ENCODE peak calls at places on chromosomes 16 and 17, in eight cellular contexts. C is brain microvascular endothelial cell, G is IMR-90, E is tibial nerve, Q is PC-9, D is adrenal gland, M is heart right ventricle, A is A549. L is an unnamed sample.

GRCh38 chr17:39688475-39688835 is 598 bp upstream of the PGAP3 start:
- DNase-seq in C (no peak), G (peak), E (no peak), Q (no peak), D (no peak), M (no peak), A (no peak), L (no peak)

GRCh38 chr17:9648521-9649110 is 3.3 kb downstream of the USP43 start:
- DNase-seq in C (no peak), G (no peak), E (no peak), Q (no peak), D (no peak), M (no peak), A (peak), L (no peak)

GRCh38 chr17:2685696-2686095 is 25.9 kb downstream of the CLUH start:
- DNase-seq in C (no peak), G (no peak), E (no peak), Q (no peak), D (no peak), M (no peak), A (no peak), L (peak)

GRCh38 chr17:72715906-72716572 is 376.4 kb downstream of the SLC39A11 start:
- DNase-seq in C (peak), G (peak), E (peak), Q (peak), D (no peak), M (no peak), A (peak), L (no peak)

GRCh38 chr17:52120465-52120864 is 38.0 kb downstream of the CA10 start:
- DNase-seq in C (no peak), G (no peak), E (no peak), Q (no peak), D (no peak), M (no peak), A (no peak), L (no peak)

GRCh38 chr16:80656731-80657150 is 115.9 kb downstream of the DYNLRB2 start:
- DNase-seq in C (no peak), G (no peak), E (no peak), Q (no peak), D (no peak), M (no peak), A (no peak), L (no peak)

GRCh38 chr16:19907161-19907992 is 22.7 kb upstream of the GPRC5B start:
- DNase-seq in C (peak), G (peak), E (peak), Q (peak), D (peak), M (peak), A (peak), L (peak)

GRCh38 chr17:9666461-9667050 is 21.2 kb downstream of the USP43 start:
- DNase-seq in C (no peak), G (no peak), E (no peak), Q (peak), D (no peak), M (no peak), A (no peak), L (no peak)

GRCh38 chr17:52158450-52159042 is at the start of gene CA10:
- DNase-seq in C (no peak), G (no peak), E (no peak), Q (no peak), D (no peak), M (no peak), A (no peak), L (no peak)

GRCh38 chr17:74351552-74352210 is 10.0 kb downstream of the BTBD17 start:
- DNase-seq in C (no peak), G (no peak), E (no peak), Q (no peak), D (no peak), M (no peak), A (no peak), L (no peak)

GRCh38 chr17:39626171-39626670 is 531 bp upstream of the PPP1R1B start:
- DNase-seq in C (no peak), G (no peak), E (no peak), Q (no peak), D (no peak), M (no peak), A (no peak), L (no peak)

GRCh38 chr17:73278465-73279453 is 17.1 kb upstream of the CPSF4L start:
- DNase-seq in C (no peak), G (no peak), E (peak), Q (no peak), D (peak), M (peak), A (no peak), L (no peak)

GRCh38 chr17:4721203-4722135 is 9.8 kb upstream of the MED11 start:
- DNase-seq in C (peak), G (peak), E (no peak), Q (peak), D (peak), M (no peak), A (peak), L (peak)

GRCh38 chr16:4021070-4021779 is 95.0 kb downstream of the ADCY9 start:
- DNase-seq in C (no peak), G (no peak), E (no peak), Q (peak), D (no peak), M (no peak), A (no peak), L (peak)

GRCh38 chr17:45425125-45425983 is 7.3 kb downstream of the ARHGAP27 start:
- DNase-seq in C (peak), G (peak), E (no peak), Q (peak), D (peak), M (peak), A (peak), L (peak)

GRCh38 chr16:5056347-5056746 is 9.4 kb downstream of the C16orf89 start:
- DNase-seq in C (peak), G (no peak), E (no peak), Q (no peak), D (peak), M (no peak), A (no peak), L (peak)

GRCh38 chr16:12794486-12795399 is 8.9 kb downstream of the CPPED1 start:
- DNase-seq in C (no peak), G (no peak), E (no peak), Q (no peak), D (peak), M (peak), A (no peak), L (no peak)

GRCh38 chr16:15874745-15875314 is 13.6 kb downstream of the CEP20 start:
- DNase-seq in C (peak), G (peak), E (peak), Q (peak), D (peak), M (peak), A (peak), L (no peak)

GRCh38 chr17:3534881-3535252 is 22.7 kb downstream of the TRPV3 start:
- DNase-seq in C (no peak), G (peak), E (no peak), Q (no peak), D (peak), M (no peak), A (peak), L (no peak)

GRCh38 chr17:17780941-17781590 is 55.7 kb downstream of the SREBF1 start:
- DNase-seq in C (peak), G (peak), E (no peak), Q (peak), D (no peak), M (peak), A (no peak), L (no peak)

GRCh38 chr16:80968386-80969113 is 38.1 kb downstream of the CMC2 start:
- DNase-seq in C (peak), G (peak), E (no peak), Q (no peak), D (no peak), M (no peak), A (peak), L (no peak)

GRCh38 chr16:27720731-27721547 is 171.0 kb downstream of the KATNIP start:
- DNase-seq in C (no peak), G (no peak), E (peak), Q (no peak), D (no peak), M (peak), A (no peak), L (peak)

GRCh38 chr17:74775409-74776043 is 619 bp downstream of the NAT9 start:
- DNase-seq in C (no peak), G (no peak), E (no peak), Q (no peak), D (no peak), M (no peak), A (no peak), L (no peak)

GRCh38 chr16:66750279-66751134 is 902 bp downstream of the DYNC1LI2 start:
- DNase-seq in C (no peak), G (no peak), E (no peak), Q (no peak), D (no peak), M (no peak), A (no peak), L (no peak)

GRCh38 chr17:27545562-27546229 is 85.3 kb upstream of the LGALS9 start:
- DNase-seq in C (no peak), G (peak), E (no peak), Q (no peak), D (peak), M (no peak), A (no peak), L (no peak)

GRCh38 chr16:24141917-24142316 is 114.2 kb upstream of the CACNG3 start:
- DNase-seq in C (no peak), G (no peak), E (no peak), Q (no peak), D (no peak), M (no peak), A (no peak), L (no peak)

GRCh38 chr16:48524348-48525200 is 85.4 kb downstream of the N4BP1 start:
- DNase-seq in C (no peak), G (no peak), E (no peak), Q (no peak), D (no peak), M (no peak), A (no peak), L (no peak)

GRCh38 chr16:4534151-4534790 is 4.3 kb downstream of the CDIP1 start:
- DNase-seq in C (no peak), G (no peak), E (no peak), Q (no peak), D (no peak), M (no peak), A (no peak), L (no peak)

GRCh38 chr17:56373981-56374380 is 219.5 kb upstream of the NOG start:
- DNase-seq in C (no peak), G (no peak), E (no peak), Q (no peak), D (no peak), M (no peak), A (no peak), L (no peak)

GRCh38 chr16:4032768-4033167 is 83.5 kb downstream of the ADCY9 start:
- DNase-seq in C (no peak), G (peak), E (no peak), Q (no peak), D (peak), M (peak), A (no peak), L (peak)

GRCh38 chr17:57938061-57938502 is 17.1 kb downstream of the CUEDC1 start:
- DNase-seq in C (no peak), G (no peak), E (no peak), Q (no peak), D (no peak), M (no peak), A (no peak), L (no peak)

DNA sequence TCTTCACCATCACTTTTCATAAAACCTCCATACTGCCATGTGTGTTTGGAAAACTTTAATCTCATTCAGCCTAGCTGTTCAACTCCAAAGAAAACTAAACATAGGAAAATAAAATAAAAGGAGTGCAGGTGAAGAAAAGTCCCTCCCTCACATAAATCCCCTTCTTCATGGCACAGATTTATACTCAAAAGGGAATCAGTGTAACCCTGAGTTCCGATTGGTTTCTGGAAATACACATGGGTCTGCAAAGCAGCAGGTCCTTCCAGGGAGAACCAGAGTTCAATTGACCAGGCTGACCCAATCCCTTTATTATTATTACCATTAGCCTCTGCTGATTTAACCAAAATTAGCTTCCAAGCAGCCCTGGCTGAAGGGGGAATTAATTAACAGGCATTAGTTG is 8.9 kb upstream of the HOXB2 start:
- DNase-seq in C (no peak), G (peak), E (no peak), Q (no peak), D (no peak), M (no peak), A (no peak), L (no peak)
- H3K27ac ChIP-seq in C (no peak), G (peak), E (no peak), Q (no peak), D (peak), M (no peak), A (peak), L (peak)

DNA sequence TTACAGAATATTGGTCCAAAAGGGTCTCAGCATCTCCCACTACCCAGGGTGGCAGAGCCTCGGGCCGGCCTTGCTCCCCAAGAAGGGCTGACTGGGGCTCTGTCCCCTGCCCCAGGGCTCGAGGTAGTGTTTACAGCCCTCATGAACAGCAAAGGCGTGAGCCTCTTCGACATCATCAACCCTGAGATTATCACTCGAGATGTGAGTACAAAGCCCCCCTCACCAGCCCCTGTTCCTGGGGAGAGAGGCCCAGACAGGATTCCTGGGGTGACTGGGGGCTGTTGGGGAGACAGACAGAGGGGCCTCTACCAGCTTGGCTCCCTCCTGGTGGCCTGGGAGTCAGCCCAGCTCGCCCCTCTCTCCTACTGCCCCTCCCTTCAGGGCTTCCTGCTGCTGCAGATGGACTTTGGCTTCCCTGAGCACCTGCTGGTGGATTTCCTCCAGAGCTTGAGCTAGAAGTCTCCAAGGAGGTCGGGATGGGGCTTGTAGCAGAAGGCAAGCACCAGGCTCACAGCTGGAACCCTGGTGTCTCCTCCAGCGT is 6.1 kb upstream of the NLRC5 start:
- DNase-seq in C (no peak), G (no peak), E (no peak), Q (no peak), D (no peak), M (no peak), A (no peak), L (no peak)
- TF ChIP-seq CTCF in C (no peak), G (no peak), E (no peak), Q (no peak), D (no peak), M (no peak), A (no peak), L (no peak)

GRCh38 chr17:43373343-43373742 is 25.4 kb upstream of the ARL4D start:
- DNase-seq in C (no peak), G (no peak), E (no peak), Q (no peak), D (peak), M (no peak), A (no peak), L (no peak)
- H3K27ac ChIP-seq in C (no peak), G (no peak), E (no peak), Q (no peak), D (no peak), M (peak), A (no peak), L (peak)

DNA sequence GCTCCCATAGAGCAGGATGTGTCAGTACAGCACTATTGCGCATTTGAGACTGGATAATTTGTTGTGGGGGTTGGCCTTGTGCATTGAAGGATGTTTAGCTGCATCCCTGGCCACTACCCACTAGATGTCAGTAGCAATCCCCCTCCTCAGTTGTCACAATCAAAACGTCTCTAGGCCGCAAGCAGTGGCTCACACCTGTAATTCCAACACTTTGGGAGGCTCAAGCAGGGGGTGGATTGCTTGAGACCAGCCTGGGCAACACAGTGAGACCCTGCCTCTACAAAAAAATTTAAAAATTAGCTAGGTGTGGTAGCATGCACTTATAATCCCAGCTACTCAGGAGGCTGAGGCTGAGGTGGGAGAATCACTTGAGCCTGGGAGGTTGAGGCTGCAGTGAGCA is 48.4 kb downstream of the CENPV start:
- DNase-seq in C (peak), G (peak), E (no peak), Q (no peak), D (no peak), M (no peak), A (no peak), L (no peak)
- TF ChIP-seq CTCF in C (peak), G (peak), E (no peak), Q (peak), D (no peak), M (peak), A (peak), L (no peak)

GRCh38 chr16:87382023-87382785 is 1.4 kb downstream of the FBXO31 start:
- DNase-seq in C (no peak), G (no peak), E (no peak), Q (no peak), D (no peak), M (no peak), A (no peak), L (no peak)
- H3K27ac ChIP-seq in C (peak), G (peak), E (peak), Q (no peak), D (peak), M (peak), A (peak), L (peak)

GRCh38 chr16:2969545-2970521 is 685 bp downstream of the PAQR4 start:
- DNase-seq in C (peak), G (peak), E (no peak), Q (peak), D (peak), M (peak), A (peak), L (peak)
- TF ChIP-seq CTCF in C (peak), G (peak), E (peak), Q (peak), D (peak), M (peak), A (peak), L (peak)

GRCh38 chr16:89119161-89119621 is 25.5 kb downstream of the ACSF3 start:
- DNase-seq in C (no peak), G (no peak), E (no peak), Q (no peak), D (no peak), M (no peak), A (no peak), L (no peak)
- H3K27ac ChIP-seq in C (no peak), G (no peak), E (no peak), Q (no peak), D (peak), M (no peak), A (no peak), L (no peak)

GRCh38 chr17:69723741-69724140 is 309.2 kb downstream of the MAP2K6 start:
- DNase-seq in C (no peak), G (no peak), E (no peak), Q (no peak), D (no peak), M (no peak), A (no peak), L (no peak)
- TF ChIP-seq CTCF in C (peak), G (peak), E (no peak), Q (peak), D (no peak), M (no peak), A (no peak), L (no peak)

GRCh38 chr16:97822-98221 is 19.8 kb downstream of the MPG start:
- DNase-seq in C (peak), G (peak), E (no peak), Q (no peak), D (no peak), M (no peak), A (no peak), L (no peak)

GRCh38 chr16:100989-101388 is 23.0 kb downstream of the MPG start:
- DNase-seq in C (no peak), G (no peak), E (no peak), Q (no peak), D (no peak), M (no peak), A (no peak), L (no peak)

GRCh38 chr16:92431-93339 is 14.7 kb downstream of the MPG start:
- DNase-seq in C (no peak), G (no peak), E (no peak), Q (no peak), D (peak), M (no peak), A (no peak), L (no peak)

GRCh38 chr16:101586-101985 is 23.6 kb downstream of the MPG start:
- DNase-seq in C (no peak), G (no peak), E (no peak), Q (no peak), D (no peak), M (no peak), A (no peak), L (no peak)

GRCh38 chr16:96935-97381 is 18.9 kb downstream of the MPG start:
- DNase-seq in C (peak), G (peak), E (peak), Q (peak), D (peak), M (peak), A (peak), L (peak)
- H3K27ac ChIP-seq in C (no peak), G (no peak), E (no peak), Q (no peak), D (no peak), M (no peak), A (no peak), L (no peak)

GRCh38 chr17:32223703-32224102 is 41.9 kb upstream of the RHBDL3 start:
- DNase-seq in C (no peak), G (no peak), E (no peak), Q (no peak), D (no peak), M (no peak), A (no peak), L (no peak)
- TF ChIP-seq CTCF in C (no peak), G (no peak), E (no peak), Q (no peak), D (no peak), M (no peak), A (no peak), L (no peak)